ENCODE peak calls at places on chromosomes 7 and 10, in seven cellular contexts. D is NCI-H1092, G is Right ventricle myocardium superior, S is iris pigment epithelial cell, X is AG04450, E is fibroblast of mammary gland, W is substantia nigra. T is an unnamed sample.

GRCh38 chr7:7720750-7721621 is 2.6 kb upstream of the RPA3 start:
- DNase-seq in D (peak; percentile 13), G (no peak), S (no peak), X (no peak), E (no peak), W (no peak), T (no peak)

GRCh38 chr10:49614242-49615198 is 683 bp downstream of the CHAT start:
- DNase-seq in D (no peak), G (no peak), S (no peak), X (no peak), E (no peak), W (no peak), T (peak; percentile 41)

GRCh38 chr7:136173874-136174273 is 196.7 kb upstream of the MTPN start:
- DNase-seq in D (no peak), G (no peak), S (no peak), X (no peak), E (no peak), W (no peak), T (no peak)

GRCh38 chr10:59372543-59372942 is 10.2 kb upstream of the FAM13C start:
- DNase-seq in D (no peak), G (no peak), S (peak; percentile 23), X (no peak), E (no peak), W (no peak), T (no peak)

GRCh38 chr10:52314007-52314821 is at the start of gene DKK1:
- DNase-seq in D (no peak), G (peak; percentile 63), S (peak; percentile 82), X (no peak), E (peak; percentile 74), W (peak; percentile 10), T (peak; percentile 69)

GRCh38 chr10:11270135-11270857 is 252.6 kb downstream of the CELF2 start:
- DNase-seq in D (no peak), G (peak; percentile 89), S (peak; percentile 57), X (peak; percentile 27), E (peak; percentile 48), W (peak; percentile 12), T (peak; percentile 84)

GRCh38 chr7:166370-167060 is 25.9 kb upstream of the FAM20C start:
- DNase-seq in D (no peak), G (peak; percentile 41), S (no peak), X (no peak), E (no peak), W (no peak), T (peak; percentile 62)

GRCh38 chr10:31769564-31769963 is 159.1 kb downstream of the ARHGAP12 start:
- DNase-seq in D (no peak), G (no peak), S (peak; percentile 82), X (no peak), E (peak; percentile 71), W (no peak), T (no peak)

GRCh38 chr10:124152139-124152780 is 58.9 kb upstream of the CHST15 start:
- DNase-seq in D (no peak), G (peak; percentile 80), S (peak; percentile 78), X (no peak), E (peak; percentile 65), W (no peak), T (peak; percentile 90)

GRCh38 chr10:131751827-131752775 is 148.7 kb upstream of the PPP2R2D start:
- DNase-seq in D (no peak), G (no peak), S (no peak), X (no peak), E (no peak), W (no peak), T (no peak)

GRCh38 chr7:41705109-41705871 is 2.4 kb upstream of the INHBA start:
- DNase-seq in D (no peak), G (peak; percentile 90), S (peak; percentile 94), X (peak; percentile 88), E (peak; percentile 88), W (peak; percentile 70), T (peak; percentile 90)

GRCh38 chr10:70664702-70665195 is 7.6 kb upstream of the ADAMTS14 start:
- DNase-seq in D (no peak), G (no peak), S (peak; percentile 98), X (peak; percentile 96), E (peak; percentile 99), W (peak; percentile 71), T (peak; percentile 62)

GRCh38 chr10:1508096-1508495 is 229.2 kb downstream of the ADARB2 start:
- DNase-seq in D (no peak), G (no peak), S (no peak), X (no peak), E (no peak), W (no peak), T (no peak)

GRCh38 chr10:22831586-22831985 is 96.3 kb upstream of the ARMC3 start:
- DNase-seq in D (no peak), G (no peak), S (no peak), X (no peak), E (peak; percentile 51), W (no peak), T (no peak)

GRCh38 chr7:29588900-29589696 is 25.5 kb downstream of the PRR15 start:
- DNase-seq in D (no peak), G (no peak), S (peak; percentile 57), X (peak; percentile 8), E (peak; percentile 54), W (no peak), T (no peak)

GRCh38 chr7:89023902-89024301 is 228.4 kb upstream of the TEX47 start:
- DNase-seq in D (no peak), G (no peak), S (peak; percentile 9), X (no peak), E (no peak), W (no peak), T (no peak)

GRCh38 chr7:18426564-18427226 is 68.9 kb upstream of the HDAC9 start:
- DNase-seq in D (no peak), G (no peak), S (peak; percentile 63), X (no peak), E (peak; percentile 15), W (no peak), T (no peak)

GRCh38 chr7:96449094-96449493 is 127.2 kb upstream of the SLC25A13 start:
- DNase-seq in D (no peak), G (no peak), S (no peak), X (no peak), E (no peak), W (no peak), T (no peak)

GRCh38 chr7:68038621-68039314 is 1042.1 kb downstream of the TYW1 start:
- DNase-seq in D (no peak), G (no peak), S (peak; percentile 21), X (no peak), E (peak; percentile 16), W (no peak), T (no peak)

GRCh38 chr7:44646176-44646920 is 39.9 kb downstream of the OGDH start:
- DNase-seq in D (no peak), G (no peak), S (peak; percentile 38), X (no peak), E (no peak), W (no peak), T (no peak)